ENCODE peak calls at places on chromosome 14, in ten cellular contexts. One of them, this sample, is unnamed.
A peak's percentile ranks its signal among the peaks of the same experiment; 100 is the strongest.

GRCh38 chr14:105039458-105040205 is 18.7 kb upstream of the CDCA4 start:
- DNase-seq in activated naive CD4-positive, alpha-beta T cell: no peak
- DNase-seq in Caco-2: no peak
- DNase-seq in NCI-H1105: no peak
- DNase-seq in mucosa of descending colon: no peak
- DNase-seq in bronchial epithelial cell: no peak
- DNase-seq in SW480: no peak
- DNase-seq in GM19239: no peak
- DNase-seq in Daoy: no peak
- DNase-seq in NCI-H748 treated with DMSO at 0.1 percent for 48 hours: no peak
- DNase-seq in this sample: no peak

GRCh38 chr14:39217214-39217879 is 16.4 kb upstream of the MIA2 start:
- DNase-seq in Daoy: peak; percentile 32
- DNase-seq in NCI-H1105: no peak
- DNase-seq in mucosa of descending colon: no peak
- DNase-seq in activated naive CD4-positive, alpha-beta T cell: no peak
- DNase-seq in NCI-H748 treated with DMSO at 0.1 percent for 48 hours: peak; percentile 5
- DNase-seq in Caco-2: no peak
- DNase-seq in bronchial epithelial cell: peak; percentile 77
- DNase-seq in GM19239: no peak
- DNase-seq in SW480: no peak
- DNase-seq in this sample: no peak

GRCh38 chr14:77681196-77682157 is 26.3 kb downstream of the ALKBH1 start:
- DNase-seq in NCI-H748 treated with DMSO at 0.1 percent for 48 hours: no peak
- DNase-seq in mucosa of descending colon: no peak
- DNase-seq in Daoy: no peak
- DNase-seq in bronchial epithelial cell: no peak
- DNase-seq in Caco-2: peak; percentile 56
- DNase-seq in activated naive CD4-positive, alpha-beta T cell: no peak
- DNase-seq in GM19239: no peak
- DNase-seq in NCI-H1105: no peak
- DNase-seq in SW480: peak; percentile 22
- DNase-seq in this sample: no peak

GRCh38 chr14:30521899-30522736 is 36.8 kb upstream of the G2E3 start:
- DNase-seq in NCI-H748 treated with DMSO at 0.1 percent for 48 hours: peak; percentile 80
- DNase-seq in SW480: peak; percentile 28
- DNase-seq in mucosa of descending colon: no peak
- DNase-seq in GM19239: peak; percentile 16
- DNase-seq in NCI-H1105: peak; percentile 42
- DNase-seq in Daoy: peak; percentile 17
- DNase-seq in Caco-2: no peak
- DNase-seq in activated naive CD4-positive, alpha-beta T cell: no peak
- DNase-seq in bronchial epithelial cell: peak; percentile 47
- DNase-seq in this sample: no peak

GRCh38 chr14:61537567-61538463 is 157.5 kb upstream of the HIF1A start:
- DNase-seq in NCI-H1105: peak; percentile 67
- DNase-seq in bronchial epithelial cell: peak; percentile 100
- DNase-seq in activated naive CD4-positive, alpha-beta T cell: no peak
- DNase-seq in NCI-H748 treated with DMSO at 0.1 percent for 48 hours: peak; percentile 11
- DNase-seq in SW480: peak; percentile 95
- DNase-seq in GM19239: no peak
- DNase-seq in Caco-2: peak; percentile 93
- DNase-seq in mucosa of descending colon: no peak
- DNase-seq in Daoy: peak; percentile 75
- DNase-seq in this sample: no peak

GRCh38 chr14:47675489-47676300 is at the start of gene MDGA2:
- DNase-seq in GM19239: no peak
- DNase-seq in bronchial epithelial cell: peak; percentile 0
- DNase-seq in SW480: no peak
- DNase-seq in activated naive CD4-positive, alpha-beta T cell: no peak
- DNase-seq in Daoy: peak; percentile 52
- DNase-seq in NCI-H748 treated with DMSO at 0.1 percent for 48 hours: peak; percentile 29
- DNase-seq in Caco-2: no peak
- DNase-seq in NCI-H1105: peak; percentile 71
- DNase-seq in mucosa of descending colon: peak; percentile 33
- DNase-seq in this sample: no peak

GRCh38 chr14:53183611-53184010 is 30.5 kb upstream of the DDHD1 start:
- DNase-seq in NCI-H1105: no peak
- DNase-seq in NCI-H748 treated with DMSO at 0.1 percent for 48 hours: no peak
- DNase-seq in SW480: no peak
- DNase-seq in bronchial epithelial cell: no peak
- DNase-seq in mucosa of descending colon: no peak
- DNase-seq in GM19239: no peak
- DNase-seq in Caco-2: no peak
- DNase-seq in activated naive CD4-positive, alpha-beta T cell: no peak
- DNase-seq in Daoy: peak; percentile 13
- DNase-seq in this sample: no peak

GRCh38 chr14:32654106-32654505 is 284.6 kb upstream of the NPAS3 start:
- DNase-seq in NCI-H748 treated with DMSO at 0.1 percent for 48 hours: no peak
- DNase-seq in SW480: no peak
- DNase-seq in Daoy: no peak
- DNase-seq in GM19239: no peak
- DNase-seq in activated naive CD4-positive, alpha-beta T cell: no peak
- DNase-seq in NCI-H1105: no peak
- DNase-seq in bronchial epithelial cell: no peak
- DNase-seq in Caco-2: no peak
- DNase-seq in mucosa of descending colon: no peak
- DNase-seq in this sample: no peak

GRCh38 chr14:77310041-77310440 is 10.6 kb downstream of the POMT2 start:
- DNase-seq in activated naive CD4-positive, alpha-beta T cell: no peak
- DNase-seq in Daoy: no peak
- DNase-seq in bronchial epithelial cell: no peak
- DNase-seq in SW480: no peak
- DNase-seq in mucosa of descending colon: no peak
- DNase-seq in NCI-H748 treated with DMSO at 0.1 percent for 48 hours: no peak
- DNase-seq in Caco-2: no peak
- DNase-seq in GM19239: no peak
- DNase-seq in NCI-H1105: no peak
- DNase-seq in this sample: no peak

GRCh38 chr14:32727827-32728226 is 210.9 kb upstream of the NPAS3 start:
- DNase-seq in Daoy: no peak
- DNase-seq in mucosa of descending colon: no peak
- DNase-seq in GM19239: no peak
- DNase-seq in activated naive CD4-positive, alpha-beta T cell: no peak
- DNase-seq in NCI-H748 treated with DMSO at 0.1 percent for 48 hours: no peak
- DNase-seq in NCI-H1105: no peak
- DNase-seq in bronchial epithelial cell: no peak
- DNase-seq in SW480: no peak
- DNase-seq in Caco-2: no peak
- DNase-seq in this sample: no peak

GRCh38 chr14:77260199-77260598 is 10.8 kb downstream of the NGB start:
- DNase-seq in NCI-H748 treated with DMSO at 0.1 percent for 48 hours: no peak
- DNase-seq in NCI-H1105: no peak
- DNase-seq in bronchial epithelial cell: no peak
- DNase-seq in GM19239: no peak
- DNase-seq in Daoy: no peak
- DNase-seq in Caco-2: no peak
- DNase-seq in mucosa of descending colon: no peak
- DNase-seq in activated naive CD4-positive, alpha-beta T cell: no peak
- DNase-seq in SW480: no peak
- DNase-seq in this sample: no peak

GRCh38 chr14:94170151-94170550 is 4.0 kb upstream of the PPP4R4 start:
- DNase-seq in NCI-H748 treated with DMSO at 0.1 percent for 48 hours: no peak
- DNase-seq in Daoy: no peak
- DNase-seq in GM19239: no peak
- DNase-seq in bronchial epithelial cell: no peak
- DNase-seq in SW480: no peak
- DNase-seq in Caco-2: no peak
- DNase-seq in NCI-H1105: no peak
- DNase-seq in activated naive CD4-positive, alpha-beta T cell: no peak
- DNase-seq in mucosa of descending colon: no peak
- DNase-seq in this sample: no peak

GRCh38 chr14:94362614-94363133 is 25.7 kb downstream of the SERPINA1 start:
- DNase-seq in Daoy: no peak
- DNase-seq in bronchial epithelial cell: no peak
- DNase-seq in NCI-H748 treated with DMSO at 0.1 percent for 48 hours: no peak
- DNase-seq in NCI-H1105: no peak
- DNase-seq in activated naive CD4-positive, alpha-beta T cell: no peak
- DNase-seq in Caco-2: no peak
- DNase-seq in SW480: no peak
- DNase-seq in GM19239: no peak
- DNase-seq in mucosa of descending colon: no peak
- DNase-seq in this sample: no peak

GRCh38 chr14:104594310-104595046 is 10.1 kb downstream of the TMEM179 start:
- DNase-seq in Daoy: no peak
- DNase-seq in Caco-2: no peak
- DNase-seq in SW480: no peak
- DNase-seq in GM19239: no peak
- DNase-seq in bronchial epithelial cell: no peak
- DNase-seq in mucosa of descending colon: peak; percentile 19
- DNase-seq in activated naive CD4-positive, alpha-beta T cell: no peak
- DNase-seq in NCI-H1105: no peak
- DNase-seq in NCI-H748 treated with DMSO at 0.1 percent for 48 hours: no peak
- DNase-seq in this sample: peak; percentile 23

GRCh38 chr14:85002846-85003245 is 527.1 kb upstream of the FLRT2 start:
- DNase-seq in activated naive CD4-positive, alpha-beta T cell: no peak
- DNase-seq in NCI-H1105: no peak
- DNase-seq in Caco-2: no peak
- DNase-seq in SW480: no peak
- DNase-seq in NCI-H748 treated with DMSO at 0.1 percent for 48 hours: no peak
- DNase-seq in GM19239: no peak
- DNase-seq in Daoy: no peak
- DNase-seq in bronchial epithelial cell: no peak
- DNase-seq in mucosa of descending colon: no peak
- DNase-seq in this sample: no peak

GRCh38 chr14:50023671-50024490 is 92.5 kb downstream of the VCPKMT start:
- DNase-seq in NCI-H1105: no peak
- DNase-seq in Caco-2: no peak
- DNase-seq in NCI-H748 treated with DMSO at 0.1 percent for 48 hours: no peak
- DNase-seq in Daoy: peak; percentile 74
- DNase-seq in bronchial epithelial cell: peak; percentile 75
- DNase-seq in GM19239: no peak
- DNase-seq in activated naive CD4-positive, alpha-beta T cell: no peak
- DNase-seq in mucosa of descending colon: no peak
- DNase-seq in SW480: no peak
- DNase-seq in this sample: no peak